ENCODE peak calls at places on chromosomes 13 and 19, in six cellular contexts. One of them, this sample, is unnamed.
A peak's percentile ranks its signal among the peaks of the same experiment; 100 is the strongest.

GRCh38 chr13:110409581-110409992 is 102.5 kb downstream of the COL4A2 start:
- DNase-seq in esophagus muscularis mucosa: no peak
- DNase-seq in cardiac muscle cell: peak; percentile 75
- DNase-seq in naive thymus-derived CD4-positive, alpha-beta T cell: no peak
- DNase-seq in thoracic aorta: no peak
- DNase-seq in OCI-LY7: no peak
- DNase-seq in this sample: no peak

GRCh38 chr19:1268392-1269064 is 604 bp upstream of the CIRBP start:
- DNase-seq in thoracic aorta: no peak
- DNase-seq in esophagus muscularis mucosa: no peak
- DNase-seq in OCI-LY7: no peak
- DNase-seq in cardiac muscle cell: no peak
- DNase-seq in naive thymus-derived CD4-positive, alpha-beta T cell: no peak
- DNase-seq in this sample: no peak

GRCh38 chr19:49097453-49098288 is 12.4 kb downstream of the SNRNP70 start:
- DNase-seq in cardiac muscle cell: peak; percentile 82
- DNase-seq in naive thymus-derived CD4-positive, alpha-beta T cell: peak; percentile 76
- DNase-seq in thoracic aorta: no peak
- DNase-seq in OCI-LY7: peak; percentile 80
- DNase-seq in esophagus muscularis mucosa: no peak
- DNase-seq in this sample: peak; percentile 71

GRCh38 chr19:1282588-1283206 is 3.0 kb upstream of the EFNA2 start:
- DNase-seq in thoracic aorta: no peak
- DNase-seq in naive thymus-derived CD4-positive, alpha-beta T cell: no peak
- DNase-seq in cardiac muscle cell: no peak
- DNase-seq in esophagus muscularis mucosa: no peak
- DNase-seq in OCI-LY7: no peak
- DNase-seq in this sample: no peak

GRCh38 chr19:3693030-3693925 is 7.0 kb downstream of the PIP5K1C start:
- DNase-seq in OCI-LY7: no peak
- DNase-seq in cardiac muscle cell: no peak
- DNase-seq in esophagus muscularis mucosa: no peak
- DNase-seq in naive thymus-derived CD4-positive, alpha-beta T cell: no peak
- DNase-seq in thoracic aorta: no peak
- DNase-seq in this sample: no peak

GRCh38 chr13:33004454-33004853 is 11.8 kb upstream of the KL start:
- DNase-seq in OCI-LY7: no peak
- DNase-seq in cardiac muscle cell: peak; percentile 64
- DNase-seq in naive thymus-derived CD4-positive, alpha-beta T cell: no peak
- DNase-seq in esophagus muscularis mucosa: no peak
- DNase-seq in thoracic aorta: no peak
- DNase-seq in this sample: no peak

GRCh38 chr13:106867249-106867648 is 299.3 kb upstream of the ARGLU1 start:
- DNase-seq in esophagus muscularis mucosa: no peak
- DNase-seq in naive thymus-derived CD4-positive, alpha-beta T cell: no peak
- DNase-seq in thoracic aorta: no peak
- DNase-seq in cardiac muscle cell: peak; percentile 11
- DNase-seq in OCI-LY7: no peak
- DNase-seq in this sample: no peak

GRCh38 chr13:112686364-112686763 is 3.5 kb upstream of the ATP11A start:
- DNase-seq in naive thymus-derived CD4-positive, alpha-beta T cell: no peak
- DNase-seq in thoracic aorta: no peak
- DNase-seq in cardiac muscle cell: no peak
- DNase-seq in OCI-LY7: no peak
- DNase-seq in esophagus muscularis mucosa: no peak
- DNase-seq in this sample: no peak

GRCh38 chr19:5035817-5036732 is 67.2 kb downstream of the KDM4B start:
- DNase-seq in OCI-LY7: no peak
- DNase-seq in cardiac muscle cell: no peak
- DNase-seq in thoracic aorta: no peak
- DNase-seq in naive thymus-derived CD4-positive, alpha-beta T cell: no peak
- DNase-seq in esophagus muscularis mucosa: no peak
- DNase-seq in this sample: no peak

GRCh38 chr19:44788971-44789370 is 11.3 kb downstream of the CBLC start:
- DNase-seq in cardiac muscle cell: no peak
- DNase-seq in naive thymus-derived CD4-positive, alpha-beta T cell: no peak
- DNase-seq in esophagus muscularis mucosa: no peak
- DNase-seq in thoracic aorta: no peak
- DNase-seq in OCI-LY7: no peak
- DNase-seq in this sample: no peak

GRCh38 chr13:107866007-107866665 is 349.2 kb downstream of the LIG4 start:
- DNase-seq in naive thymus-derived CD4-positive, alpha-beta T cell: no peak
- DNase-seq in OCI-LY7: no peak
- DNase-seq in esophagus muscularis mucosa: no peak
- DNase-seq in cardiac muscle cell: peak; percentile 51
- DNase-seq in thoracic aorta: no peak
- DNase-seq in this sample: no peak

GRCh38 chr19:55284405-55285058 is 735 bp downstream of the BRSK1 start:
- DNase-seq in esophagus muscularis mucosa: no peak
- DNase-seq in naive thymus-derived CD4-positive, alpha-beta T cell: no peak
- DNase-seq in OCI-LY7: no peak
- DNase-seq in thoracic aorta: no peak
- DNase-seq in cardiac muscle cell: no peak
- DNase-seq in this sample: no peak

GRCh38 chr13:41463823-41464602 is 6.7 kb downstream of the RGCC start:
- DNase-seq in cardiac muscle cell: no peak
- DNase-seq in thoracic aorta: no peak
- DNase-seq in esophagus muscularis mucosa: no peak
- DNase-seq in OCI-LY7: peak; percentile 77
- DNase-seq in naive thymus-derived CD4-positive, alpha-beta T cell: no peak
- DNase-seq in this sample: no peak

GRCh38 chr19:20359933-20360720 is 193.1 kb downstream of the ZNF486 start:
- DNase-seq in OCI-LY7: peak; percentile 45
- DNase-seq in naive thymus-derived CD4-positive, alpha-beta T cell: no peak
- DNase-seq in esophagus muscularis mucosa: no peak
- DNase-seq in thoracic aorta: no peak
- DNase-seq in cardiac muscle cell: no peak
- DNase-seq in this sample: no peak

GRCh38 chr19:7916137-7916907 is 1.7 kb downstream of the TGFBR3L start:
- DNase-seq in naive thymus-derived CD4-positive, alpha-beta T cell: peak; percentile 55
- DNase-seq in OCI-LY7: peak; percentile 24
- DNase-seq in thoracic aorta: no peak
- DNase-seq in cardiac muscle cell: no peak
- DNase-seq in esophagus muscularis mucosa: no peak
- DNase-seq in this sample: peak; percentile 54

GRCh38 chr19:29255006-29255405 is 42.1 kb upstream of the UQCRFS1 start:
- DNase-seq in thoracic aorta: no peak
- DNase-seq in OCI-LY7: no peak
- DNase-seq in esophagus muscularis mucosa: no peak
- DNase-seq in cardiac muscle cell: no peak
- DNase-seq in naive thymus-derived CD4-positive, alpha-beta T cell: no peak
- DNase-seq in this sample: no peak

GRCh38 chr19:3458595-3459284 is 21.6 kb downstream of the SMIM24 start:
- DNase-seq in thoracic aorta: no peak
- DNase-seq in naive thymus-derived CD4-positive, alpha-beta T cell: no peak
- DNase-seq in cardiac muscle cell: peak; percentile 74
- DNase-seq in OCI-LY7: no peak
- DNase-seq in esophagus muscularis mucosa: no peak
- DNase-seq in this sample: no peak

GRCh38 chr13:108902557-108903155 is 273.2 kb downstream of the MYO16 start:
- DNase-seq in thoracic aorta: no peak
- DNase-seq in esophagus muscularis mucosa: no peak
- DNase-seq in naive thymus-derived CD4-positive, alpha-beta T cell: no peak
- DNase-seq in OCI-LY7: no peak
- DNase-seq in cardiac muscle cell: no peak
- DNase-seq in this sample: no peak

GRCh38 chr13:106109391-106109791 is 426.1 kb downstream of the EFNB2 start:
- DNase-seq in OCI-LY7: no peak
- DNase-seq in esophagus muscularis mucosa: no peak
- DNase-seq in cardiac muscle cell: no peak
- DNase-seq in naive thymus-derived CD4-positive, alpha-beta T cell: no peak
- DNase-seq in thoracic aorta: no peak
- DNase-seq in this sample: no peak

GRCh38 chr19:11365557-11366117 is 8.8 kb upstream of the SWSAP1 start:
- DNase-seq in esophagus muscularis mucosa: no peak
- DNase-seq in thoracic aorta: no peak
- DNase-seq in OCI-LY7: no peak
- DNase-seq in naive thymus-derived CD4-positive, alpha-beta T cell: no peak
- DNase-seq in cardiac muscle cell: no peak
- DNase-seq in this sample: no peak

GRCh38 chr19:46404884-46405658 is 8.3 kb downstream of the CCDC8 start:
- DNase-seq in cardiac muscle cell: peak; percentile 81
- DNase-seq in esophagus muscularis mucosa: no peak
- DNase-seq in thoracic aorta: no peak
- DNase-seq in OCI-LY7: peak; percentile 80
- DNase-seq in naive thymus-derived CD4-positive, alpha-beta T cell: no peak
- DNase-seq in this sample: no peak

GRCh38 chr13:36925603-36926002 is 5.6 kb upstream of the SMAD9 start:
- DNase-seq in OCI-LY7: peak; percentile 73
- DNase-seq in esophagus muscularis mucosa: no peak
- DNase-seq in cardiac muscle cell: no peak
- DNase-seq in thoracic aorta: no peak
- DNase-seq in naive thymus-derived CD4-positive, alpha-beta T cell: no peak
- DNase-seq in this sample: no peak

GRCh38 chr19:10712041-10712440 is 5.8 kb upstream of the DNM2 start:
- DNase-seq in thoracic aorta: no peak
- DNase-seq in naive thymus-derived CD4-positive, alpha-beta T cell: no peak
- DNase-seq in esophagus muscularis mucosa: no peak
- DNase-seq in cardiac muscle cell: no peak
- DNase-seq in OCI-LY7: no peak
- DNase-seq in this sample: no peak

GRCh38 chr19:55487884-55488687 is at the start of gene SSC5D:
- DNase-seq in esophagus muscularis mucosa: no peak
- DNase-seq in OCI-LY7: no peak
- DNase-seq in naive thymus-derived CD4-positive, alpha-beta T cell: no peak
- DNase-seq in cardiac muscle cell: peak; percentile 76
- DNase-seq in thoracic aorta: no peak
- DNase-seq in this sample: no peak

GRCh38 chr13:102040812-102041211 is 361.0 kb downstream of the FGF14 start:
- DNase-seq in thoracic aorta: no peak
- DNase-seq in OCI-LY7: no peak
- DNase-seq in cardiac muscle cell: no peak
- DNase-seq in naive thymus-derived CD4-positive, alpha-beta T cell: no peak
- DNase-seq in esophagus muscularis mucosa: no peak
- DNase-seq in this sample: no peak

GRCh38 chr19:46016426-46017094 is 6.3 kb downstream of the PGLYRP1 start:
- DNase-seq in thoracic aorta: no peak
- DNase-seq in naive thymus-derived CD4-positive, alpha-beta T cell: peak; percentile 78
- DNase-seq in cardiac muscle cell: peak; percentile 83
- DNase-seq in OCI-LY7: peak; percentile 59
- DNase-seq in esophagus muscularis mucosa: no peak
- DNase-seq in this sample: peak; percentile 79

GRCh38 chr19:658916-659839 is 3.8 kb downstream of the RNF126 start:
- DNase-seq in naive thymus-derived CD4-positive, alpha-beta T cell: no peak
- DNase-seq in OCI-LY7: peak; percentile 47
- DNase-seq in thoracic aorta: no peak
- DNase-seq in cardiac muscle cell: peak; percentile 29
- DNase-seq in esophagus muscularis mucosa: no peak
- DNase-seq in this sample: peak; percentile 47

GRCh38 chr19:29761575-29762225 is 46.6 kb upstream of the C19orf12 start:
- DNase-seq in OCI-LY7: no peak
- DNase-seq in cardiac muscle cell: no peak
- DNase-seq in naive thymus-derived CD4-positive, alpha-beta T cell: no peak
- DNase-seq in thoracic aorta: no peak
- DNase-seq in esophagus muscularis mucosa: no peak
- DNase-seq in this sample: no peak

GRCh38 chr19:45526143-45526542 is 18.9 kb downstream of the VASP start:
- DNase-seq in naive thymus-derived CD4-positive, alpha-beta T cell: no peak
- DNase-seq in cardiac muscle cell: peak; percentile 70
- DNase-seq in thoracic aorta: no peak
- DNase-seq in OCI-LY7: peak; percentile 28
- DNase-seq in esophagus muscularis mucosa: no peak
- DNase-seq in this sample: no peak

GRCh38 chr19:58002384-58003152 is at the start of gene ZNF606:
- DNase-seq in naive thymus-derived CD4-positive, alpha-beta T cell: peak; percentile 87
- DNase-seq in esophagus muscularis mucosa: peak; percentile 93
- DNase-seq in cardiac muscle cell: peak; percentile 94
- DNase-seq in OCI-LY7: peak; percentile 81
- DNase-seq in thoracic aorta: peak; percentile 33
- DNase-seq in this sample: peak; percentile 79
- H3K9me3 ChIP-seq in naive thymus-derived CD4-positive, alpha-beta T cell: no peaks in the 10 kb centered on the region
- H3K9me3 ChIP-seq in esophagus muscularis mucosa: peaks cover 49% of the 10 kb centered on the region
- H3K9me3 ChIP-seq in cardiac muscle cell: no peaks in the 10 kb centered on the region
- H3K9me3 ChIP-seq in OCI-LY7: peaks cover 24% of the 10 kb centered on the region
- H3K9me3 ChIP-seq in thoracic aorta: peaks cover 51% of the 10 kb centered on the region
- H3K9me3 ChIP-seq in this sample: peaks cover 26% of the 10 kb centered on the region

GRCh38 chr19:12581100-12581499 is 29.5 kb downstream of the ZNF490 start:
- DNase-seq in cardiac muscle cell: no peak
- DNase-seq in esophagus muscularis mucosa: no peak
- DNase-seq in OCI-LY7: no peak
- DNase-seq in thoracic aorta: no peak
- DNase-seq in naive thymus-derived CD4-positive, alpha-beta T cell: no peak
- DNase-seq in this sample: no peak
- H3K9me3 ChIP-seq in cardiac muscle cell: no peaks in the 10 kb centered on the region
- H3K9me3 ChIP-seq in esophagus muscularis mucosa: no peaks in the 10 kb centered on the region
- H3K9me3 ChIP-seq in OCI-LY7: no peaks in the 10 kb centered on the region
- H3K9me3 ChIP-seq in thoracic aorta: peaks cover 19% of the 10 kb centered on the region
- H3K9me3 ChIP-seq in naive thymus-derived CD4-positive, alpha-beta T cell: peaks cover 6% of the 10 kb centered on the region
- H3K9me3 ChIP-seq in this sample: peaks cover 5% of the 10 kb centered on the region

GRCh38 chr19:40078377-40078776 is 12.4 kb downstream of the ZNF780A start:
- DNase-seq in cardiac muscle cell: no peak
- DNase-seq in thoracic aorta: no peak
- DNase-seq in OCI-LY7: no peak
- DNase-seq in esophagus muscularis mucosa: no peak
- DNase-seq in naive thymus-derived CD4-positive, alpha-beta T cell: no peak
- DNase-seq in this sample: no peak
- H3K9me3 ChIP-seq in cardiac muscle cell: peaks cover 3% of the 10 kb centered on the region
- H3K9me3 ChIP-seq in thoracic aorta: peaks cover 18% of the 10 kb centered on the region
- H3K9me3 ChIP-seq in OCI-LY7: peaks cover 33% of the 10 kb centered on the region
- H3K9me3 ChIP-seq in esophagus muscularis mucosa: peaks cover 14% of the 10 kb centered on the region
- H3K9me3 ChIP-seq in naive thymus-derived CD4-positive, alpha-beta T cell: peaks cover 4% of the 10 kb centered on the region
- H3K9me3 ChIP-seq in this sample: peaks cover 16% of the 10 kb centered on the region

GRCh38 chr19:14649020-14649419 is 25.6 kb downstream of the ADGRE3 start:
- DNase-seq in thoracic aorta: no peak
- DNase-seq in esophagus muscularis mucosa: no peak
- DNase-seq in naive thymus-derived CD4-positive, alpha-beta T cell: no peak
- DNase-seq in OCI-LY7: no peak
- DNase-seq in cardiac muscle cell: no peak
- DNase-seq in this sample: no peak
- H3K9me3 ChIP-seq in thoracic aorta: no peaks in the 10 kb centered on the region
- H3K9me3 ChIP-seq in esophagus muscularis mucosa: no peaks in the 10 kb centered on the region
- H3K9me3 ChIP-seq in naive thymus-derived CD4-positive, alpha-beta T cell: no peaks in the 10 kb centered on the region
- H3K9me3 ChIP-seq in OCI-LY7: no peaks in the 10 kb centered on the region
- H3K9me3 ChIP-seq in cardiac muscle cell: no peaks in the 10 kb centered on the region
- H3K9me3 ChIP-seq in this sample: no peaks in the 10 kb centered on the region

DNA sequence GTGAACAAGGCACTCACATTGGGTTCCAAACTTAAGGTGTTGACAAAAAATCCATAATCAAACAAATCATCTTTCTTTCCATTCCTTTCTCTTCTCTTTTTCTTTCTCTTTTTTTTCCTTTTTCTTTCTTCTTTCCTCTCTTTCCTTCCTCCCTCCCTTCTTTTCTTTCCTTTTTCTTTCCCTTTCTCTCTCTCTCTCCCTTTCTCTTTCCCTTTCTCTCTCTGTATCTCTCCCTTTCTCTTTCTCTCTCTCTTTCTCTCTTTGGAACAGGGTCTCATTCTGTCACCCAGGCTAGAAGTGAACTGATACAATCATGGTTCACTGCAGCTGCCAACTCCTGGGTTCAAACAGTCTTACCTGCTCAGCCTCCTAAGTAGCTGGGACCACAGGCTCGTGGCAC is 12.5 kb downstream of the C19orf18 start:
- DNase-seq in thoracic aorta: no peak
- DNase-seq in OCI-LY7: no peak
- DNase-seq in esophagus muscularis mucosa: no peak
- DNase-seq in cardiac muscle cell: no peak
- DNase-seq in naive thymus-derived CD4-positive, alpha-beta T cell: no peak
- DNase-seq in this sample: no peak
- H3K9me3 ChIP-seq in thoracic aorta: peaks cover 53% of the 10 kb centered on the region
- H3K9me3 ChIP-seq in OCI-LY7: peaks cover 8% of the 10 kb centered on the region
- H3K9me3 ChIP-seq in esophagus muscularis mucosa: peaks cover 74% of the 10 kb centered on the region
- H3K9me3 ChIP-seq in cardiac muscle cell: no peaks in the 10 kb centered on the region
- H3K9me3 ChIP-seq in naive thymus-derived CD4-positive, alpha-beta T cell: no peaks in the 10 kb centered on the region
- H3K9me3 ChIP-seq in this sample: peaks cover 5% of the 10 kb centered on the region

GRCh38 chr13:60411983-60412382 is 15.0 kb downstream of the TDRD3 start:
- DNase-seq in esophagus muscularis mucosa: no peak
- DNase-seq in naive thymus-derived CD4-positive, alpha-beta T cell: no peak
- DNase-seq in OCI-LY7: no peak
- DNase-seq in cardiac muscle cell: peak; percentile 62
- DNase-seq in thoracic aorta: no peak
- DNase-seq in this sample: no peak
- H3K9me3 ChIP-seq in esophagus muscularis mucosa: no peaks in the 10 kb centered on the region
- H3K9me3 ChIP-seq in naive thymus-derived CD4-positive, alpha-beta T cell: no peaks in the 10 kb centered on the region
- H3K9me3 ChIP-seq in OCI-LY7: peaks cover 11% of the 10 kb centered on the region
- H3K9me3 ChIP-seq in cardiac muscle cell: no peaks in the 10 kb centered on the region
- H3K9me3 ChIP-seq in thoracic aorta: no peaks in the 10 kb centered on the region
- H3K9me3 ChIP-seq in this sample: peaks cover 2% of the 10 kb centered on the region

This sample was measured in T-helper 17 cell.